ENCODE peak calls at places on chromosome 1, in seven cellular contexts. H, Z, G, Q, T, E and J are unnamed samples.

GRCh38 chr1:159804924-159805323 is 2.8 kb downstream of the FCRL6 start:
- DNase-seq in H (no peak), Z (no peak), G (no peak), Q (peak; percentile 8), T (no peak), E (no peak), J (no peak)

GRCh38 chr1:18890704-18891103 is 11.7 kb downstream of the ALDH4A1 start:
- DNase-seq in H (no peak), Z (no peak), G (peak; percentile 76), Q (peak; percentile 87), T (no peak), E (no peak), J (no peak)

GRCh38 chr1:63074321-63074720 is 248.0 kb upstream of the FOXD3 start:
- DNase-seq in H (peak; percentile 39), Z (no peak), G (no peak), Q (no peak), T (no peak), E (no peak), J (no peak)

GRCh38 chr1:221708987-221709386 is 32.9 kb downstream of the DUSP10 start:
- DNase-seq in H (no peak), Z (peak; percentile 54), G (peak; percentile 67), Q (no peak), T (no peak), E (peak; percentile 77), J (peak; percentile 71)

GRCh38 chr1:245825128-245825901 is 670.5 kb downstream of the KIF26B start:
- DNase-seq in H (peak; percentile 33), Z (no peak), G (peak; percentile 47), Q (peak; percentile 20), T (no peak), E (no peak), J (no peak)

GRCh38 chr1:93681095-93681548 is 515 bp downstream of the BCAR3 start:
- DNase-seq in H (no peak), Z (no peak), G (no peak), Q (peak; percentile 44), T (no peak), E (no peak), J (peak; percentile 58)

GRCh38 chr1:154558610-154559495 is at the start of gene UBE2Q1:
- DNase-seq in H (peak; percentile 97), Z (peak; percentile 99), G (peak; percentile 99), Q (peak; percentile 99), T (peak; percentile 99), E (peak; percentile 99), J (peak; percentile 99)

GRCh38 chr1:175072131-175072941 is 4.7 kb downstream of the TNN start:
- DNase-seq in H (peak; percentile 44), Z (no peak), G (peak; percentile 86), Q (peak; percentile 82), T (no peak), E (peak; percentile 67), J (peak; percentile 29)

GRCh38 chr1:8211620-8212442 is 106.1 kb upstream of the SLC45A1 start:
- DNase-seq in H (no peak), Z (no peak), G (peak; percentile 99), Q (peak; percentile 99), T (no peak), E (peak; percentile 67), J (no peak)